ENCODE peak calls at places on chromosomes 16 and 17, in ten cellular contexts. One of them, this sample, is unnamed.

GRCh38 chr16:50354629-50355456 is 13.9 kb downstream of the BRD7 start:
- DNase-seq in HCT116: no peak
- DNase-seq in lung: no peak
- DNase-seq in WERI-Rb-1: no peak
- DNase-seq in cardiac muscle cell: peak
- DNase-seq in stomach: no peak
- DNase-seq in coronary artery: no peak
- DNase-seq in dorsolateral prefrontal cortex: no peak
- DNase-seq in keratinocyte: no peak
- DNase-seq in upper lobe of left lung: no peak
- DNase-seq in this sample: no peak

GRCh38 chr16:26770547-26770946 is 296.2 kb upstream of the C16orf82 start:
- DNase-seq in coronary artery: no peak
- DNase-seq in lung: no peak
- DNase-seq in dorsolateral prefrontal cortex: no peak
- DNase-seq in HCT116: no peak
- DNase-seq in cardiac muscle cell: no peak
- DNase-seq in WERI-Rb-1: no peak
- DNase-seq in stomach: no peak
- DNase-seq in upper lobe of left lung: no peak
- DNase-seq in keratinocyte: no peak
- DNase-seq in this sample: no peak

GRCh38 chr16:88920618-88921602 is 54.5 kb upstream of the PABPN1L start:
- DNase-seq in cardiac muscle cell: no peak
- DNase-seq in dorsolateral prefrontal cortex: no peak
- DNase-seq in coronary artery: no peak
- DNase-seq in WERI-Rb-1: no peak
- DNase-seq in stomach: peak
- DNase-seq in upper lobe of left lung: peak
- DNase-seq in lung: peak
- DNase-seq in keratinocyte: no peak
- DNase-seq in HCT116: no peak
- DNase-seq in this sample: no peak

GRCh38 chr17:9998060-9998459 is 93.0 kb upstream of the RCVRN start:
- DNase-seq in HCT116: no peak
- DNase-seq in cardiac muscle cell: no peak
- DNase-seq in dorsolateral prefrontal cortex: no peak
- DNase-seq in WERI-Rb-1: no peak
- DNase-seq in stomach: no peak
- DNase-seq in lung: no peak
- DNase-seq in keratinocyte: no peak
- DNase-seq in upper lobe of left lung: no peak
- DNase-seq in coronary artery: no peak
- DNase-seq in this sample: no peak

GRCh38 chr17:79845601-79845949 is 6.3 kb upstream of the CBX4 start:
- DNase-seq in dorsolateral prefrontal cortex: no peak
- DNase-seq in cardiac muscle cell: no peak
- DNase-seq in HCT116: no peak
- DNase-seq in stomach: no peak
- DNase-seq in lung: no peak
- DNase-seq in WERI-Rb-1: peak
- DNase-seq in coronary artery: no peak
- DNase-seq in keratinocyte: no peak
- DNase-seq in upper lobe of left lung: no peak
- DNase-seq in this sample: no peak

GRCh38 chr16:2250652-2251280 is 621 bp downstream of the ECI1 start:
- DNase-seq in lung: no peak
- DNase-seq in dorsolateral prefrontal cortex: no peak
- DNase-seq in HCT116: no peak
- DNase-seq in stomach: peak
- DNase-seq in WERI-Rb-1: no peak
- DNase-seq in upper lobe of left lung: no peak
- DNase-seq in keratinocyte: no peak
- DNase-seq in cardiac muscle cell: no peak
- DNase-seq in coronary artery: no peak
- DNase-seq in this sample: no peak

GRCh38 chr17:5785343-5785742 is 201.0 kb upstream of the NLRP1 start:
- DNase-seq in lung: no peak
- DNase-seq in cardiac muscle cell: no peak
- DNase-seq in WERI-Rb-1: no peak
- DNase-seq in stomach: no peak
- DNase-seq in upper lobe of left lung: no peak
- DNase-seq in keratinocyte: no peak
- DNase-seq in dorsolateral prefrontal cortex: no peak
- DNase-seq in coronary artery: no peak
- DNase-seq in HCT116: no peak
- DNase-seq in this sample: no peak

GRCh38 chr16:964696-965395 is 5.9 kb downstream of the LMF1 start:
- DNase-seq in upper lobe of left lung: peak
- DNase-seq in lung: peak
- DNase-seq in keratinocyte: no peak
- DNase-seq in stomach: no peak
- DNase-seq in WERI-Rb-1: no peak
- DNase-seq in coronary artery: no peak
- DNase-seq in cardiac muscle cell: no peak
- DNase-seq in HCT116: no peak
- DNase-seq in dorsolateral prefrontal cortex: no peak
- DNase-seq in this sample: no peak

GRCh38 chr17:28745777-28746473 is 2.1 kb downstream of the TRAF4 start:
- DNase-seq in cardiac muscle cell: no peak
- DNase-seq in dorsolateral prefrontal cortex: no peak
- DNase-seq in WERI-Rb-1: no peak
- DNase-seq in stomach: peak
- DNase-seq in HCT116: no peak
- DNase-seq in upper lobe of left lung: peak
- DNase-seq in lung: peak
- DNase-seq in coronary artery: no peak
- DNase-seq in keratinocyte: peak
- DNase-seq in this sample: no peak

DNA sequence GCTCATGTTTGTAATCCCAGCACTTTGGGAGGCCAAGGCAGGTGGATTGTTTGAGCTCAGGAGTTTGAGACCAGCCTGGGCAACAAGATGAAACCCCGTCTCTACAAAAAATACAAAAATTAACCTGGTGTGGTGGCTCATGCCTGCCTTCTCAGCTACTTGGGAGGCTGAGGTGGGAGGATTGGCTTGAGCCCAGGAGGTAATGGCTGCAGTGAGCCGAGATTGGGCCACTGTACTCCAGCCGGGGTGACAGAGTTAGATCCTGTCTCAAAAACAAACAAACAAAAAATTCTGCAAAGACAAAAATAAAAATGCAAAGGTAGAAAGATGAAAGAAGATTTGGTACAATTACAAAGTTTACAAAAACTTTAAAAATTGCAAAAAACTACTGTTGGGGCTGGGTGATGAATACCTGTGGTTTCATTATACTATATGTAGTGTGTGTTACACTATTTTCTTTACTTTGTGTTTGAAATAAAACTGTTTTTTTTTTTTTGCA is 5.5 kb upstream of the CDH1 start:
- DNase-seq in upper lobe of left lung: no peak
- DNase-seq in WERI-Rb-1: no peak
- DNase-seq in stomach: no peak
- DNase-seq in coronary artery: no peak
- DNase-seq in HCT116: no peak
- DNase-seq in cardiac muscle cell: no peak
- DNase-seq in dorsolateral prefrontal cortex: no peak
- DNase-seq in lung: no peak
- DNase-seq in keratinocyte: no peak
- DNase-seq in this sample: no peak
- H3K27ac ChIP-seq in upper lobe of left lung: no peak
- H3K27ac ChIP-seq in WERI-Rb-1: no peak
- H3K27ac ChIP-seq in stomach: peak
- H3K27ac ChIP-seq in coronary artery: no peak
- H3K27ac ChIP-seq in HCT116: peak
- H3K27ac ChIP-seq in cardiac muscle cell: no peak
- H3K27ac ChIP-seq in dorsolateral prefrontal cortex: no peak
- H3K27ac ChIP-seq in lung: no peak
- H3K27ac ChIP-seq in keratinocyte: no peak
- H3K27ac ChIP-seq in this sample: no peak

GRCh38 chr17:74995847-74996246 is 8.4 kb downstream of the CDR2L start:
- DNase-seq in stomach: no peak
- DNase-seq in HCT116: no peak
- DNase-seq in keratinocyte: no peak
- DNase-seq in cardiac muscle cell: no peak
- DNase-seq in coronary artery: no peak
- DNase-seq in WERI-Rb-1: no peak
- DNase-seq in dorsolateral prefrontal cortex: no peak
- DNase-seq in upper lobe of left lung: no peak
- DNase-seq in lung: no peak
- DNase-seq in this sample: no peak

GRCh38 chr17:75003070-75003956 is 9.2 kb upstream of the MRPL58 start:
- DNase-seq in HCT116: no peak
- DNase-seq in lung: no peak
- DNase-seq in cardiac muscle cell: no peak
- DNase-seq in coronary artery: no peak
- DNase-seq in keratinocyte: no peak
- DNase-seq in WERI-Rb-1: no peak
- DNase-seq in dorsolateral prefrontal cortex: peak
- DNase-seq in stomach: no peak
- DNase-seq in upper lobe of left lung: peak
- DNase-seq in this sample: no peak

GRCh38 chr17:75001915-75002843 is 10.3 kb upstream of the MRPL58 start:
- DNase-seq in WERI-Rb-1: no peak
- DNase-seq in upper lobe of left lung: no peak
- DNase-seq in dorsolateral prefrontal cortex: no peak
- DNase-seq in HCT116: no peak
- DNase-seq in stomach: no peak
- DNase-seq in keratinocyte: no peak
- DNase-seq in cardiac muscle cell: no peak
- DNase-seq in coronary artery: no peak
- DNase-seq in lung: no peak
- DNase-seq in this sample: no peak

GRCh38 chr17:74998783-74999182 is 11.4 kb downstream of the CDR2L start:
- DNase-seq in lung: no peak
- DNase-seq in dorsolateral prefrontal cortex: peak
- DNase-seq in upper lobe of left lung: no peak
- DNase-seq in HCT116: no peak
- DNase-seq in cardiac muscle cell: peak
- DNase-seq in stomach: no peak
- DNase-seq in coronary artery: no peak
- DNase-seq in WERI-Rb-1: no peak
- DNase-seq in keratinocyte: no peak
- DNase-seq in this sample: no peak

GRCh38 chr17:74999523-74999922 is 12.1 kb downstream of the CDR2L start:
- DNase-seq in cardiac muscle cell: no peak
- DNase-seq in stomach: no peak
- DNase-seq in WERI-Rb-1: no peak
- DNase-seq in lung: no peak
- DNase-seq in dorsolateral prefrontal cortex: no peak
- DNase-seq in HCT116: no peak
- DNase-seq in coronary artery: no peak
- DNase-seq in upper lobe of left lung: no peak
- DNase-seq in keratinocyte: no peak
- DNase-seq in this sample: no peak
- H3K27ac ChIP-seq in cardiac muscle cell: peak
- H3K27ac ChIP-seq in stomach: no peak
- H3K27ac ChIP-seq in WERI-Rb-1: no peak
- H3K27ac ChIP-seq in lung: no peak
- H3K27ac ChIP-seq in dorsolateral prefrontal cortex: no peak
- H3K27ac ChIP-seq in HCT116: no peak
- H3K27ac ChIP-seq in coronary artery: no peak
- H3K27ac ChIP-seq in upper lobe of left lung: no peak
- H3K27ac ChIP-seq in keratinocyte: no peak
- H3K27ac ChIP-seq in this sample: no peak

GRCh38 chr17:44112284-44113280 is 10.9 kb downstream of the HDAC5 start:
- DNase-seq in HCT116: no peak
- DNase-seq in cardiac muscle cell: peak
- DNase-seq in coronary artery: peak
- DNase-seq in WERI-Rb-1: no peak
- DNase-seq in upper lobe of left lung: no peak
- DNase-seq in lung: no peak
- DNase-seq in keratinocyte: no peak
- DNase-seq in stomach: no peak
- DNase-seq in dorsolateral prefrontal cortex: no peak
- DNase-seq in this sample: no peak
- H3K27ac ChIP-seq in HCT116: no peak
- H3K27ac ChIP-seq in cardiac muscle cell: peak
- H3K27ac ChIP-seq in coronary artery: peak
- H3K27ac ChIP-seq in WERI-Rb-1: peak
- H3K27ac ChIP-seq in upper lobe of left lung: peak
- H3K27ac ChIP-seq in lung: peak
- H3K27ac ChIP-seq in keratinocyte: no peak
- H3K27ac ChIP-seq in stomach: no peak
- H3K27ac ChIP-seq in dorsolateral prefrontal cortex: no peak
- H3K27ac ChIP-seq in this sample: peak

GRCh38 chr17:49616546-49617205 is 41.0 kb downstream of the NXPH3 start:
- DNase-seq in keratinocyte: no peak
- DNase-seq in upper lobe of left lung: no peak
- DNase-seq in coronary artery: peak
- DNase-seq in dorsolateral prefrontal cortex: peak
- DNase-seq in lung: peak
- DNase-seq in stomach: peak
- DNase-seq in cardiac muscle cell: no peak
- DNase-seq in WERI-Rb-1: no peak
- DNase-seq in HCT116: no peak
- DNase-seq in this sample: no peak

GRCh38 chr17:49624896-49625295 is 49.2 kb downstream of the NXPH3 start:
- DNase-seq in HCT116: no peak
- DNase-seq in dorsolateral prefrontal cortex: no peak
- DNase-seq in keratinocyte: no peak
- DNase-seq in coronary artery: no peak
- DNase-seq in lung: no peak
- DNase-seq in upper lobe of left lung: no peak
- DNase-seq in WERI-Rb-1: no peak
- DNase-seq in cardiac muscle cell: no peak
- DNase-seq in stomach: no peak
- DNase-seq in this sample: no peak

GRCh38 chr17:49621946-49622529 is 46.4 kb downstream of the NXPH3 start:
- DNase-seq in HCT116: no peak
- DNase-seq in cardiac muscle cell: no peak
- DNase-seq in dorsolateral prefrontal cortex: no peak
- DNase-seq in stomach: no peak
- DNase-seq in keratinocyte: no peak
- DNase-seq in WERI-Rb-1: no peak
- DNase-seq in lung: no peak
- DNase-seq in coronary artery: no peak
- DNase-seq in upper lobe of left lung: no peak
- DNase-seq in this sample: no peak

GRCh38 chr17:49618112-49618611 is 42.5 kb downstream of the NXPH3 start:
- DNase-seq in cardiac muscle cell: no peak
- DNase-seq in upper lobe of left lung: no peak
- DNase-seq in keratinocyte: no peak
- DNase-seq in stomach: no peak
- DNase-seq in HCT116: no peak
- DNase-seq in WERI-Rb-1: no peak
- DNase-seq in lung: no peak
- DNase-seq in dorsolateral prefrontal cortex: no peak
- DNase-seq in coronary artery: no peak
- DNase-seq in this sample: no peak

DNA sequence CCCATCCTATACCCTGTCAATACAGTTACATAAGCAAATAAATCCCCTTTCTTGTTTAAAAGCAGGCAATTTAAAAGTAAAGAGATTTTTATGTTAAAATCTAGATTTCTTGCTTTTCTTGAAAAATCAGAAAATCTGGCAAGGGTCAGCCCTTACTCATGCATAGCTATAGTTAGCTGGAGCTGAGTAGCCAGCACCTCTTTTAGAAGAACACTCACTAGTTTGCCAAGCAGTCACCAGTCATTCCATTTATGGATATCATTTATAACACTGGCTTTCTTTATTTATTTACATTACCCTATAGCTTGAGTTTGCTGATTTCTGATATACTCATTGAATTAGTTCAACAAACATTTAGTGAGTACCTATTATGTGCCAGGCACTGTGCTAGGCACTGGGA is 45.7 kb downstream of the NXPH3 start:
- DNase-seq in HCT116: no peak
- DNase-seq in coronary artery: no peak
- DNase-seq in WERI-Rb-1: no peak
- DNase-seq in stomach: no peak
- DNase-seq in upper lobe of left lung: no peak
- DNase-seq in lung: no peak
- DNase-seq in cardiac muscle cell: no peak
- DNase-seq in dorsolateral prefrontal cortex: no peak
- DNase-seq in keratinocyte: no peak
- DNase-seq in this sample: no peak
- H3K27ac ChIP-seq in HCT116: no peak
- H3K27ac ChIP-seq in coronary artery: peak
- H3K27ac ChIP-seq in WERI-Rb-1: no peak
- H3K27ac ChIP-seq in stomach: no peak
- H3K27ac ChIP-seq in upper lobe of left lung: no peak
- H3K27ac ChIP-seq in lung: peak
- H3K27ac ChIP-seq in cardiac muscle cell: no peak
- H3K27ac ChIP-seq in dorsolateral prefrontal cortex: no peak
- H3K27ac ChIP-seq in keratinocyte: no peak
- H3K27ac ChIP-seq in this sample: no peak

This sample was measured in caudate nucleus.